ENCODE peak calls at places on chromosomes 7 and 10, in seven cellular contexts. U, W, S, F, P, G and N are unnamed samples.

GRCh38 chr10:103153302-103153759 is 39.7 kb downstream of the NT5C2 start:
- DNase-seq in U (no peak), S (peak), G (no peak), W (no peak), F (no peak), P (no peak), N (peak)

GRCh38 chr7:91351374-91351773 is 87.1 kb downstream of the FZD1 start:
- DNase-seq in P (no peak), S (no peak), F (no peak), W (no peak), G (peak), U (no peak), N (no peak)

GRCh38 chr10:101217450-101218281 is 11.6 kb downstream of the LBX1 start:
- DNase-seq in P (no peak), F (no peak), U (no peak), W (peak), S (peak), G (peak), N (no peak)

GRCh38 chr10:132099701-132100481 is 34.1 kb downstream of the JAKMIP3 start:
- DNase-seq in F (peak), W (no peak), P (peak), S (no peak), G (no peak), U (no peak), N (no peak)

GRCh38 chr7:117270371-117270770 is 52.5 kb downstream of the WNT2 start:
- DNase-seq in U (no peak), S (no peak), G (peak), P (no peak), F (no peak), W (no peak), N (no peak)

GRCh38 chr7:98314469-98314868 is 33.0 kb downstream of the BRI3 start:
- DNase-seq in S (no peak), W (no peak), U (no peak), F (no peak), G (no peak), P (no peak), N (no peak)

GRCh38 chr10:97355571-97355975 is 21.0 kb upstream of the FRAT2 start:
- DNase-seq in G (no peak), U (no peak), F (no peak), S (peak), W (peak), P (no peak), N (peak)

GRCh38 chr7:100914208-100914878 is 18.7 kb upstream of the ACHE start:
- DNase-seq in S (no peak), P (no peak), W (peak), U (no peak), G (no peak), F (no peak), N (no peak)

GRCh38 chr10:84156768-84157167 is 16.8 kb upstream of the GPR15LG start:
- DNase-seq in S (no peak), W (no peak), G (no peak), U (no peak), F (no peak), P (no peak), N (no peak)

GRCh38 chr7:90599892-90600555 is 3.9 kb downstream of the CDK14 start:
- DNase-seq in G (no peak), P (no peak), U (no peak), S (no peak), F (no peak), W (no peak), N (no peak)

GRCh38 chr10:23686722-23687121 is 247.8 kb downstream of the OTUD1 start:
- DNase-seq in G (no peak), U (no peak), S (no peak), F (no peak), P (no peak), W (no peak), N (no peak)

GRCh38 chr7:100353685-100354330 is 4.1 kb upstream of the PILRB start:
- DNase-seq in S (peak), G (no peak), P (peak), F (no peak), W (no peak), U (no peak), N (no peak)

GRCh38 chr10:129872001-129872400 is 92.1 kb downstream of the EBF3 start:
- DNase-seq in U (no peak), P (no peak), S (no peak), G (no peak), F (no peak), W (no peak), N (no peak)

GRCh38 chr10:129506101-129506797 is 39.2 kb downstream of the MGMT start:
- DNase-seq in W (no peak), P (no peak), G (no peak), F (no peak), U (no peak), S (no peak), N (no peak)

GRCh38 chr7:150901160-150902035 is 49.1 kb downstream of the AOC1 start:
- DNase-seq in W (peak), F (no peak), S (no peak), U (no peak), P (no peak), G (no peak), N (no peak)

GRCh38 chr10:23408330-23408976 is 30.4 kb upstream of the OTUD1 start:
- DNase-seq in F (no peak), W (no peak), G (peak), P (no peak), S (no peak), U (no peak), N (no peak)

DNA sequence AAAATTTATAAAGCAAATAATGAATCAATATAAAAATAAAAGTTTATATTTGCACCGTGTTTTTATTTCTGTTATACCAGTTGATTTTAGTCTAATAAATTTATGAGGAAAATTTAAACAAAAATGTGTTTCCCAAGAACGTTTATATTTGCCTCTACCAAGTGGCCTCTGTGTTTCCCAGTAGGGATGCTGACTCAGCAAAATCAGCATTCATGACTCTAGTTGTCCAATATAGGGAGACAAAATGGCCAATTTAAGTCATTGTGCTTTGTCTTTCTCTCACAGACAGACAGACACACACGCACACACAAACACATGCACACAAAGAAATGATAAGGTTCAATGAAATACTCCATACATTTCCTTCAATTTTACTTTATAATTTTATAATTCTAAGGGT is 942.5 kb upstream of the ZWINT start:
- DNase-seq in G (no peak), W (no peak), S (no peak), F (no peak), P (no peak), U (no peak), N (no peak)
- H3K27ac ChIP-seq in G (no peak), W (no peak), S (no peak), F (no peak), P (no peak), U (no peak), N (no peak)

DNA sequence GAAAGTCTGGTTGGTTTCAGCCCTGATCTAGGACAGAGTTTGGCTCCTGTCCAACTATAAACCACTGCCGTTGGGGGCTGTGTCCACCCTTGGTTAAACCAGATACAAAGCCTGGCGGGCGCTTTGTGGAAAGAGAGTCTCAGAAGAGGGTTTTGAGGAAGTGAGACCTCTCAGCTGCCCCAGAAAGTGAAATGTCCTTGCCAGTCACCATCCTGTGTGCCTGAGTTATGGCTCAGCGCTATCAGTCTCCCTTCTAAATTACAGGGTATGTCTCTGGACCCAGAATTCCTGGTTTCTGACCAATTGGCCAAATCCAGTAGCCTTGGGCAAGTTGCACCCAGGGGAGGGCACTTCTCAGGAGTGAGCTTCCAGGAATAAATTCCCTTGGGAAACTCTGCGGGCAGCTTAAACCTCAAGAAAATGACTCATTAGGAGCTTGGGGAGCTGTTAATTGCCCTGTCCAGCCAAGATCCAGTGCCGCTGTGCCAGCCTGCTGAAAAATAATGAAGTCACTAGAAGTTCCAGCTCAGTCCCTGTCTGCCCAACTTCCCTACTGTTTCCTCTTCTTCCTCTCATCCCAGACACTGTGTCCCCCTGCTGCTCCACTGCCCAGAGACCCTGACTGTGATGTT is 66.7 kb upstream of the PDZD8 start:
- DNase-seq in W (no peak), P (no peak), S (no peak), F (no peak), U (no peak), G (peak), N (no peak)
- H3K27ac ChIP-seq in W (no peak), P (peak), S (no peak), F (no peak), U (no peak), G (peak), N (peak)

DNA sequence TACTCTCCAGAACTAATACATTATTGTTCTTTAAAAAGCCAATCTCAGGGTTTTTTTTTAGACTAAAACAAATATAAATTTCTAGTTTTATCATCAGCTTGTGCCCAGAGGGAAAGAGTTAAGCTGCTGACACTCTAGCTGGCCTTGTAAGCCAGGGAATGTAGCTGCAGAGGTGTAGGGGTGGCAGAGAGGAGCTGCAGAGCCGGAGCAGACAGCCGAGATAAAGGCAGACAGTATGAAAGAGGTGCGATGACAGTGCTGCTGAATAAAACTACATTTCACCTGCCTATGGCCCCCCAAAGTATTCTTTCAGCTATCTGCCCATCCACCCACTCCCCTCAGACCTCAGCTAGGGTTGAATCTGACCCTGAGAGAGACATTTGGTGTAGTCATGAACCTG is 653.7 kb upstream of the ZWINT start:
- DNase-seq in P (no peak), S (no peak), F (no peak), G (no peak), U (no peak), W (no peak), N (no peak)
- H3K27ac ChIP-seq in P (no peak), S (no peak), F (no peak), G (no peak), U (no peak), W (no peak), N (no peak)

DNA sequence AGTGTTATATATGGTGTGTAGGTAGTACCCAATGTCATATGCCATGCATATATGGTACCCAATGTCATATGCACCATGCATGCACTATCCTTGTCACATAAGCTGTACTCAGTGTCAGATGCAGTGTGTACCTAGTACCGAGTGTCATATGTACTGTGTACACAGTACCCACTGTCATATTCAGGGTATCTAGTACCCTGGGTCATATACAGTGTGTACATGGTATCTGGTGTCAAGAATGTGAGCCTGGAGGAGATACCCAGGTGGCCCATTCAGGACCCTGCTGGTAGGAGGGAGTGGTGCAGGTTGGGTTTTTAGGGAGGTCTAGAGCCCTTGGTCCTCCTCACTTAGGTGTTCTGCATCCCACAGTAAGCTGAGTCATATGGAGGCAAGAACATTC is 1.8 kb downstream of the ZMYND11 start:
- DNase-seq in P (no peak), F (no peak), W (peak), G (no peak), S (no peak), U (no peak), N (no peak)
- H3K27ac ChIP-seq in P (no peak), F (no peak), W (no peak), G (peak), S (no peak), U (peak), N (no peak)

GRCh38 chr10:124696446-124697392 is 47.5 kb downstream of the FAM53B start:
- DNase-seq in S (no peak), F (peak), W (peak), G (no peak), P (no peak), U (peak), N (no peak)

GRCh38 chr10:124693801-124694416 is 50.3 kb downstream of the FAM53B start:
- DNase-seq in S (no peak), F (no peak), G (no peak), P (no peak), U (peak), W (no peak), N (no peak)

GRCh38 chr10:124693396-124693795 is 50.8 kb downstream of the FAM53B start:
- DNase-seq in F (no peak), G (no peak), P (no peak), U (peak), W (no peak), S (no peak), N (no peak)

GRCh38 chr10:124695259-124695658 is 48.9 kb downstream of the FAM53B start:
- DNase-seq in P (no peak), W (no peak), S (no peak), G (no peak), U (no peak), F (no peak), N (no peak)

DNA sequence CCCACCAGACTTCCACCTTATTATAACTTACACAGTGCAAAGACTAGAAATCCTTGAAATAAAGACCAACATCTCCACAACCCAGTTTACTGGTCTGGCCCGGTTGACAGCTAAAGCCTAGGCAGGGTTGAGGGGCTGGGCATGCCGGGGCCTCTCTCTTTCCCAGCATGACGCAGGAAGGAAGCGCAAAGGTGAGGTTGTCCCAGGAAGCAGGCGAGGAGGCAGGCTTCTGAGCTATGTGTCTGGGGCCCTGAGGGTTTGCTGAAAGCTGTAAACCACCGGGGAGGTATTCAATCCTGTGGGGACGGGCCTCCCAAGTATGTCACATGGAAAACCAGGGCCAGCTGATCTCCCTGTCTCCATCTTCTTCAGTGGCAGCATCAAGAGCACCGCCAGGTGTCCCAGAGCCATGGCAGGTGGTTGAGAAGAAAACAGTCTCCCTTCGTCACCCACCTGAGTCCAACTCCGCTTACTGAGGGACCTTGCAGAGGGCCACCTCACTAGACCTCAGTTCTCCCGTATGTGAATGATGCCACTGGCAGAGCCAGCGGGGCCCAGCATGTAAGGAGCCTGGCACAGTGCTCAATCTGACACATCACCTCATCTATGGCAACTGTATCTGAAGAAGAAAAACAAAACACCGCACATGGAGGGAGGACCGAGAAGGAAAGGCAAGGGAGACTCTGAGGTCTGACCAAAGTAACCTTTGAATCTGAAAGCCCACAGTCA is 49.5 kb downstream of the FAM53B start:
- DNase-seq in P (no peak), U (peak), G (no peak), S (no peak), W (no peak), F (no peak), N (no peak)
- H3K27ac ChIP-seq in P (no peak), U (peak), G (no peak), S (peak), W (peak), F (no peak), N (peak)

DNA sequence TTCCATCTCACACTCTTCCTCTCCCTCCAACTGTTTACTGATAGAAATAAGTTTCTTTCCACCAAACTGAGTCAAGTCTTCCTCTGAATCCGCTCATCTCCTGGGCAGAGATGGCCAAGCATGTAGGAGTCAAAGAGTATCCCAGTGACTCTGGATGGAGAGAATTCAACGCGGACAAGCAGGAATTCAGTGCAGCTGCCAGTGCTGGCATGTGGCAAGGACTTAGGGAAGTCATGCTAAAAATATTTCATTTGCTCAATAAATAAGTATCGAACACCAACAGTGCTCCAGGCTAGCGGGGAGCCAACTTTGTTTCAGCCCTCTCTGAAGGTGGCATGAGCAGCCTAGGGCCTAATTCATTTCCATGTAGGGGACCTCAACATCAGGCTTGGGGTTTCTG is 351.6 kb upstream of the ZMIZ1 start:
- DNase-seq in U (no peak), P (no peak), W (no peak), S (no peak), G (peak), F (no peak), N (no peak)
- H3K27ac ChIP-seq in U (no peak), P (no peak), W (no peak), S (no peak), G (peak), F (no peak), N (no peak)

GRCh38 chr7:1193593-1194424 is 33.8 kb upstream of the ZFAND2A start:
- DNase-seq in P (no peak), F (no peak), G (no peak), W (peak), S (peak), U (no peak), N (no peak)
- H3K27ac ChIP-seq in P (no peak), F (no peak), G (no peak), W (no peak), S (no peak), U (no peak), N (no peak)